ENCODE peak calls at places on chromosomes 1 and 21, in six cellular contexts. K is fibroblast of the aortic adventitia, S is GM23248, N is spleen, X is prostate gland, F is neuronal stem cell. E is an unnamed sample.

GRCh38 chr1:165124772-165125171 is 231.7 kb downstream of the LMX1A start:
- DNase-seq in K (no peak), S (no peak), N (no peak), X (no peak), F (no peak), E (no peak)

GRCh38 chr1:191757003-191757402 is 401.3 kb upstream of the RGS18 start:
- DNase-seq in K (no peak), S (no peak), N (no peak), X (no peak), F (no peak), E (no peak)

GRCh38 chr1:80535446-80535845 is 1265.3 kb upstream of the ADGRL2 start:
- DNase-seq in K (no peak), S (no peak), N (no peak), X (no peak), F (no peak), E (no peak)

GRCh38 chr1:208809876-208810275 is 565.7 kb upstream of the PLXNA2 start:
- DNase-seq in K (peak), S (no peak), N (no peak), X (no peak), F (no peak), E (no peak)

GRCh38 chr1:185853739-185854138 is 119.5 kb downstream of the HMCN1 start:
- DNase-seq in K (peak), S (peak), N (no peak), X (no peak), F (no peak), E (no peak)

GRCh38 chr21:10425856-10426255 is 95.5 kb upstream of the TPTE start:
- DNase-seq in K (no peak), S (no peak), N (no peak), X (no peak), F (no peak), E (no peak)

GRCh38 chr21:45322231-45322959 is 34.7 kb upstream of the POFUT2 start:
- DNase-seq in K (no peak), S (no peak), N (peak), X (no peak), F (no peak), E (peak)

GRCh38 chr1:210292276-210292851 is 36.3 kb upstream of the HHAT start:
- DNase-seq in K (no peak), S (peak), N (peak), X (peak), F (peak), E (peak)

GRCh38 chr21:26941436-26941835 is 25.5 kb downstream of the ADAMTS5 start:
- DNase-seq in K (no peak), S (peak), N (no peak), X (no peak), F (no peak), E (no peak)

GRCh38 chr1:26021647-26022403 is at the start of gene EXTL1:
- DNase-seq in K (peak), S (peak), N (no peak), X (no peak), F (peak), E (no peak)

GRCh38 chr1:179036844-179037465 is 11.3 kb downstream of the FAM20B start:
- DNase-seq in K (peak), S (peak), N (no peak), X (no peak), F (no peak), E (no peak)

GRCh38 chr1:51755437-51755836 is 123.1 kb downstream of the NRDC start:
- DNase-seq in K (no peak), S (no peak), N (no peak), X (no peak), F (no peak), E (no peak)
- H3K4me3 ChIP-seq in K (no peak), S (no peak), N (no peak), X (no peak), F (no peak), E (no peak)

DNA sequence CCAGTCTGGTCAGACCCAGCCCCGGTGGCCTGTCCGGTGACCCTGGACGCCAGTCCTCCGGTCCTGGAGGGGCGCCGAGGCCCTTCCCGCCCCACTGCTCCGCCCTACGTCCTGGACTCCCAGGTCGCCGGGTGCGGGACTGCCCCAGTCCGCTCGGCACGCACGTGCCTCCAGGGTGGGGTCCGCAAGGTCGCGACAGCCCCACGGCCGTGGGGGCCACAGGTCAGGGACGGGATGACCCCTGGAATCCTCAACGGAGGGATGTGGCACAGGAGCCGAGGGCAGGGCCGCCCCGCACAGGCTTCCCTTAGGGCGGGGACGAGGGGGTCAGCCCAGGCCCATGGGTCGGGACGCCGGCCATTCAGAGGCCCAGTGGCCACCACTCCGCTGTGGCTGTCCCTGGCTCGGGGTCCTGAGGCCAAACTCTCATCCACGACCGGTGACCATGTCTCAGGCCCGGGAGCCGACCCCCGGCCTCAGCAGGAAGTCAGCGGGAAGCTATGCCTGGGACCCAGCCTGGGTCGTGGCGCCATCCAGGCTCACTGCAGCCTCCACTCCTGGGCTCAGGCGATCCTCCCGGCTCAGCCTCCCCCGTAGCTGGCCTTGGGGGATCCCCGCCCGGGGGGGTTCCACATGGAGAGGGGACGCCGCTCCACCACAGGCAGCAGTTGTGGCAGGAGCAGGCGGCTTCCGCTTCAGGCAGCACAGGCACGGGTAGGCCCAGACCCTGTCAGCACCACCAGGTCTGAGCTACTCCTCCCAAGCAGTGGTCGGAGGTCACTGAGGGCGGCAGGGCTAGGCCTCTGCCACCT is 599 bp upstream of the TMEM240 start:
- DNase-seq in K (no peak), S (no peak), N (peak), X (no peak), F (peak), E (no peak)
- H3K4me3 ChIP-seq in K (peak), S (peak), N (peak), X (peak), F (no peak), E (peak)

DNA sequence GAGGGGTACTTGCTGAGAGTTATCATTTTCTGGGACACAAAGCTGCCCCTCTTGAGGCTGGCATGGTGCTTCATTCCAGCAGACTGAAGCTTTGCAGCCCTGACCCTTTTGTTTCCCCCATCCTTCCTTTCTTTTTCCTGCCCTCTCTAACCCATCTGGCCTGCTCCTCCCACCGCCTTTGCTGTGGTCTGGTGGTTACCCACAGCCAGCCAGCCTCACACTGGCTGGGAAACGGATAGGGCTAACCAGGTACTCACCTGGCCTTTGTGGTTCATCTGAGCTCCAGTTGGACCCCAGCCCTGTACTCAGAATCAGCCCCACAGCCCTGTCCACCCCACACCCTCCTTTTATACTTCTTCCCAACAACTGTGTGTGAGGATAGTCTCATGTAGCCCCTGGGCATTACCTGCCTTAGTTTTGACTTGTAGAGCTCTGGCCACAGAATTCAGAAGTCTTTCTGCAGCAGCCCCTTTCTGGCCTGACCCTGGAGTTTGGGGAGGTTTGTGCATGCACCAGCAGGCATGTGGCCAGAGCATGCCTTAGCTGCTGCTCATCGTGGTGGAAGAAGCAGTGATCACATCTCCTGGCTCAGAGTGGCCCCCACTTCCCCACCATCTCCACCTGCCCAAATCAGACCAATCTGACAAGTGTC is 138.0 kb downstream of the TRABD2B start:
- DNase-seq in K (no peak), S (no peak), N (no peak), X (no peak), F (no peak), E (no peak)
- H3K4me3 ChIP-seq in K (no peak), S (no peak), N (no peak), X (no peak), F (no peak), E (no peak)

DNA sequence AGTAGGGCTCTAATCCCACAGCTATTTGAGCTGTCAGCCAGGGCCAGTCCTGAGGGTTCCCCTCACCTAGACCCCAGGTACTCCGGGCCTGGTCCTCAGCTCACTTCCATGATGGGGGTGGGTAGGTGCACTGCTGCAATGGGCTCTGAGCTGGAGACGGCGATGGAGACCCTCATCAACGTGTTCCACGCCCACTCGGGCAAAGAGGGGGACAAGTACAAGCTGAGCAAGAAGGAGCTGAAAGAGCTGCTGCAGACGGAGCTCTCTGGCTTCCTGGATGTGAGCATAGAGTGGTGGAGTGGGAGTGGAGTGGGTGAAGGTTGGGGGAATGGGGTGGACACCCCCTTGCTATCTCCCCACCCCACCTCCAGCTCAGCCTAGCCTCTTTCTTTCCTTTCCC is 2.1 kb downstream of the S100A1 start:
- DNase-seq in K (no peak), S (no peak), N (no peak), X (no peak), F (no peak), E (peak)
- H3K4me3 ChIP-seq in K (no peak), S (no peak), N (no peak), X (no peak), F (no peak), E (no peak)

GRCh38 chr1:154501423-154502065 is 475 bp upstream of the TDRD10 start:
- DNase-seq in K (no peak), S (peak), N (peak), X (no peak), F (no peak), E (peak)
- H3K4me3 ChIP-seq in K (no peak), S (peak), N (peak), X (peak), F (peak), E (peak)

GRCh38 chr1:27349784-27350672 is 8.2 kb downstream of the SYTL1 start:
- DNase-seq in K (peak), S (peak), N (peak), X (peak), F (peak), E (peak)
- H3K4me3 ChIP-seq in K (peak), S (peak), N (peak), X (peak), F (peak), E (peak)

GRCh38 chr1:214317300-214317699 is 36.3 kb downstream of the SMYD2 start:
- DNase-seq in K (no peak), S (no peak), N (no peak), X (no peak), F (no peak), E (no peak)
- H3K4me3 ChIP-seq in K (no peak), S (no peak), N (no peak), X (no peak), F (no peak), E (no peak)

GRCh38 chr1:2228684-2229031 is 539 bp downstream of the SKI start:
- DNase-seq in K (no peak), S (peak), N (peak), X (no peak), F (no peak), E (no peak)

GRCh38 chr1:2225029-2225428 is 3.1 kb upstream of the SKI start:
- DNase-seq in K (no peak), S (no peak), N (no peak), X (no peak), F (no peak), E (no peak)

GRCh38 chr1:2227341-2228156 is 570 bp upstream of the SKI start:
- DNase-seq in K (peak), S (peak), N (peak), X (peak), F (peak), E (peak)

GRCh38 chr1:2228157-2228594 is at the start of gene SKI:
- DNase-seq in K (no peak), S (no peak), N (no peak), X (no peak), F (no peak), E (no peak)

GRCh38 chr1:2226525-2227340 is 1.4 kb upstream of the SKI start:
- DNase-seq in K (no peak), S (peak), N (peak), X (no peak), F (no peak), E (peak)
- H3K4me3 ChIP-seq in K (peak), S (peak), N (peak), X (peak), F (peak), E (peak)

GRCh38 chr1:67684526-67685066 is 405 bp upstream of the GADD45A start:
- DNase-seq in K (peak), S (no peak), N (no peak), X (no peak), F (no peak), E (no peak)
- H3K4me3 ChIP-seq in K (peak), S (peak), N (peak), X (peak), F (no peak), E (peak)

E was measured in upper lobe of right lung.